ENCODE peak calls at places on chromosomes 5 and 9, in ten cellular contexts. S is neuronal stem cell; F is EH; P is endothelial cell; L is SHP77; Q is activated T-cell treated with anti-CD3 and anti-CD28 coated beads, Interleukin-2, amount 50 U/mL, for 72 hours; E is GM20000; Y is T47D; T is HTR-8/SVneo; D is NCI-H226. C is an unnamed sample.

GRCh38 chr5:67969631-67970030 is 245.9 kb upstream of the PIK3R1 start:
- DNase-seq in D (no peak), S (no peak), P (no peak), Y (no peak), Q (no peak), L (no peak), F (no peak), T (no peak), E (no peak), C (no peak)

GRCh38 chr5:151151263-151151660 is 6.3 kb downstream of the ANXA6 start:
- DNase-seq in L (no peak), Y (no peak), E (no peak), F (no peak), P (no peak), D (no peak), T (no peak), S (no peak), Q (no peak), C (no peak)

GRCh38 chr5:151520294-151520693 is 70.8 kb downstream of the FAT2 start:
- DNase-seq in F (peak; percentile 10), Q (no peak), P (no peak), S (no peak), Y (peak; percentile 23), D (no peak), T (no peak), L (no peak), E (no peak), C (no peak)

GRCh38 chr9:37676411-37676830 is 25.7 kb downstream of the FRMPD1 start:
- DNase-seq in Q (no peak), S (peak; percentile 8), L (peak; percentile 7), E (no peak), P (no peak), D (no peak), T (no peak), F (no peak), Y (no peak), C (no peak)

GRCh38 chr5:79859588-79859987 is 131.5 kb downstream of the MTX3 start:
- DNase-seq in L (no peak), E (no peak), D (no peak), Q (no peak), Y (no peak), T (no peak), P (no peak), F (no peak), S (no peak), C (no peak)

GRCh38 chr9:130345009-130345992 is 79.7 kb downstream of the HMCN2 start:
- DNase-seq in P (no peak), L (no peak), S (no peak), Q (no peak), Y (no peak), T (no peak), D (no peak), F (no peak), E (no peak), C (no peak)

GRCh38 chr5:96934291-96934694 is 1.6 kb upstream of the LNPEP start:
- DNase-seq in Q (no peak), D (no peak), S (no peak), F (peak; percentile 59), Y (no peak), T (peak; percentile 10), L (no peak), P (no peak), E (no peak), C (no peak)

GRCh38 chr9:120477534-120478001 is 102.4 kb downstream of the CDK5RAP2 start:
- DNase-seq in E (peak; percentile 27), Y (peak; percentile 46), F (peak; percentile 76), L (peak; percentile 39), P (peak; percentile 78), Q (peak; percentile 29), S (peak; percentile 43), T (peak; percentile 35), D (peak; percentile 80), C (peak; percentile 39)

GRCh38 chr5:98769006-98769255 is 4.5 kb upstream of the RGMB start:
- DNase-seq in Q (peak; percentile 60), F (no peak), L (no peak), Y (no peak), T (peak; percentile 28), D (no peak), S (no peak), E (peak; percentile 75), P (peak; percentile 69), C (peak; percentile 54)

GRCh38 chr5:134964359-134965270 is 3.1 kb upstream of the CATSPER3 start:
- DNase-seq in T (no peak), P (no peak), Q (peak; percentile 23), D (no peak), L (no peak), E (no peak), Y (no peak), S (no peak), F (no peak), C (no peak)

GRCh38 chr5:67234671-67235176 is 38.1 kb upstream of the CD180 start:
- DNase-seq in P (no peak), D (peak; percentile 65), T (no peak), E (no peak), Y (no peak), S (no peak), F (peak; percentile 92), L (no peak), Q (no peak), C (no peak)

GRCh38 chr9:23686257-23686656 is 139.8 kb downstream of the ELAVL2 start:
- DNase-seq in E (no peak), P (no peak), S (no peak), D (peak; percentile 68), T (no peak), F (no peak), L (no peak), Y (no peak), Q (no peak), C (no peak)

GRCh38 chr5:36066540-36067210 is at the start of gene UGT3A2:
- DNase-seq in E (no peak), Y (no peak), Q (peak; percentile 4), F (no peak), S (peak; percentile 43), T (no peak), L (no peak), D (no peak), P (peak; percentile 30), C (no peak)

GRCh38 chr9:88236531-88237453 is 98.5 kb upstream of the SPATA31C2 start:
- DNase-seq in T (no peak), Q (no peak), F (peak; percentile 34), P (no peak), Y (no peak), S (no peak), E (no peak), D (no peak), L (no peak), C (no peak)

GRCh38 chr5:16776611-16777251 is 159.4 kb downstream of the MYO10 start:
- DNase-seq in Q (no peak), P (peak; percentile 22), L (peak; percentile 71), F (no peak), S (no peak), E (no peak), D (no peak), T (no peak), Y (no peak), C (no peak)

GRCh38 chr5:174412941-174413340 is 311.4 kb upstream of the MSX2 start:
- DNase-seq in E (no peak), T (no peak), F (peak; percentile 43), P (no peak), Q (no peak), Y (no peak), S (no peak), L (no peak), D (no peak), C (no peak)

GRCh38 chr9:122912964-122913673 is at the start of gene ZBTB6:
- DNase-seq in Q (peak; percentile 80), D (peak; percentile 81), P (peak; percentile 58), S (peak; percentile 56), F (peak; percentile 91), L (peak; percentile 77), Y (peak; percentile 61), T (peak; percentile 72), E (peak; percentile 77), C (peak; percentile 83)

GRCh38 chr5:88677943-88678779 is 204.8 kb downstream of the MEF2C start:
- DNase-seq in L (no peak), T (no peak), F (no peak), E (no peak), D (no peak), Q (no peak), P (peak; percentile 9), S (no peak), Y (no peak), C (no peak)

GRCh38 chr9:92414566-92414965 is 9.7 kb downstream of the OMD start:
- DNase-seq in P (no peak), T (no peak), L (no peak), D (peak; percentile 25), E (no peak), F (no peak), S (no peak), Q (no peak), Y (no peak), C (no peak)

GRCh38 chr9:14062449-14063187 is 251.3 kb downstream of the NFIB start:
- DNase-seq in D (no peak), P (no peak), Q (no peak), F (no peak), Y (no peak), S (no peak), E (no peak), L (no peak), T (no peak), C (no peak)

GRCh38 chr5:35066260-35066795 is 18.6 kb upstream of the AGXT2 start:
- DNase-seq in Q (no peak), F (no peak), S (no peak), E (no peak), L (no peak), T (no peak), Y (no peak), D (no peak), P (no peak), C (peak; percentile 15)

GRCh38 chr5:180866296-180866695 is 5.2 kb upstream of the ZFP62 start:
- DNase-seq in T (no peak), P (no peak), E (no peak), F (no peak), D (no peak), L (no peak), Y (no peak), Q (no peak), S (no peak), C (no peak)

C was measured in GM10248.